ENCODE peak calls at places on chromosomes 16 and 17, in six cellular contexts. One of them, this sample, is unnamed.

GRCh38 chr17:4641297-4642195 is at the start of gene ALOX15:
- DNase-seq in CD8-positive, alpha-beta T cell: no peak
- DNase-seq in left ventricle myocardium inferior: no peak
- DNase-seq in uterus: no peak
- DNase-seq in cardiac muscle cell: no peak
- DNase-seq in brain microvascular endothelial cell: no peak
- DNase-seq in this sample: no peak

GRCh38 chr17:48100591-48101011 is 677 bp downstream of the CBX1 start:
- DNase-seq in CD8-positive, alpha-beta T cell: no peak
- DNase-seq in left ventricle myocardium inferior: peak; percentile 37
- DNase-seq in uterus: peak; percentile 62
- DNase-seq in cardiac muscle cell: peak; percentile 83
- DNase-seq in brain microvascular endothelial cell: peak; percentile 44
- DNase-seq in this sample: peak; percentile 46

GRCh38 chr17:68296217-68297140 is 5.2 kb downstream of the ARSG start:
- DNase-seq in CD8-positive, alpha-beta T cell: peak; percentile 51
- DNase-seq in left ventricle myocardium inferior: no peak
- DNase-seq in uterus: no peak
- DNase-seq in cardiac muscle cell: no peak
- DNase-seq in brain microvascular endothelial cell: no peak
- DNase-seq in this sample: no peak

GRCh38 chr17:46777943-46778915 is 40.3 kb downstream of the WNT3 start:
- DNase-seq in CD8-positive, alpha-beta T cell: no peak
- DNase-seq in left ventricle myocardium inferior: no peak
- DNase-seq in uterus: no peak
- DNase-seq in cardiac muscle cell: peak; percentile 49
- DNase-seq in brain microvascular endothelial cell: no peak
- DNase-seq in this sample: no peak

GRCh38 chr16:56643080-56643778 is 4.8 kb downstream of the MT1A start:
- DNase-seq in CD8-positive, alpha-beta T cell: peak; percentile 63
- DNase-seq in left ventricle myocardium inferior: peak; percentile 66
- DNase-seq in uterus: peak; percentile 36
- DNase-seq in cardiac muscle cell: peak; percentile 39
- DNase-seq in brain microvascular endothelial cell: no peak
- DNase-seq in this sample: peak; percentile 74

GRCh38 chr17:42180922-42181850 is at the start of gene KCNH4:
- DNase-seq in CD8-positive, alpha-beta T cell: peak; percentile 67
- DNase-seq in left ventricle myocardium inferior: peak; percentile 82
- DNase-seq in uterus: peak; percentile 54
- DNase-seq in cardiac muscle cell: peak; percentile 51
- DNase-seq in brain microvascular endothelial cell: peak; percentile 76
- DNase-seq in this sample: peak; percentile 74

GRCh38 chr16:380837-381787 is 666 bp downstream of the PGAP6 start:
- DNase-seq in CD8-positive, alpha-beta T cell: no peak
- DNase-seq in left ventricle myocardium inferior: no peak
- DNase-seq in uterus: no peak
- DNase-seq in cardiac muscle cell: peak; percentile 67
- DNase-seq in brain microvascular endothelial cell: no peak
- DNase-seq in this sample: no peak

GRCh38 chr16:391885-392335 is 5.1 kb upstream of the NME4 start:
- DNase-seq in CD8-positive, alpha-beta T cell: peak; percentile 68
- DNase-seq in left ventricle myocardium inferior: no peak
- DNase-seq in uterus: no peak
- DNase-seq in cardiac muscle cell: peak; percentile 58
- DNase-seq in brain microvascular endothelial cell: peak; percentile 73
- DNase-seq in this sample: peak; percentile 83

GRCh38 chr17:34980681-34981537 is 597 bp downstream of the LIG3 start:
- DNase-seq in CD8-positive, alpha-beta T cell: peak; percentile 54
- DNase-seq in left ventricle myocardium inferior: peak; percentile 76
- DNase-seq in uterus: peak; percentile 70
- DNase-seq in cardiac muscle cell: peak; percentile 76
- DNase-seq in brain microvascular endothelial cell: peak; percentile 71
- DNase-seq in this sample: peak; percentile 71

GRCh38 chr16:84524346-84524920 is 20.0 kb upstream of the MEAK7 start:
- DNase-seq in CD8-positive, alpha-beta T cell: no peak
- DNase-seq in left ventricle myocardium inferior: no peak
- DNase-seq in uterus: no peak
- DNase-seq in cardiac muscle cell: no peak
- DNase-seq in brain microvascular endothelial cell: no peak
- DNase-seq in this sample: no peak

GRCh38 chr16:5042574-5043171 is 8.9 kb upstream of the NAGPA start:
- DNase-seq in CD8-positive, alpha-beta T cell: no peak
- DNase-seq in left ventricle myocardium inferior: no peak
- DNase-seq in uterus: no peak
- DNase-seq in cardiac muscle cell: peak; percentile 7
- DNase-seq in brain microvascular endothelial cell: peak; percentile 24
- DNase-seq in this sample: peak; percentile 56

GRCh38 chr16:30697264-30698138 is 1.5 kb upstream of the SRCAP start:
- DNase-seq in CD8-positive, alpha-beta T cell: no peak
- DNase-seq in left ventricle myocardium inferior: no peak
- DNase-seq in uterus: no peak
- DNase-seq in cardiac muscle cell: peak; percentile 97
- DNase-seq in brain microvascular endothelial cell: no peak
- DNase-seq in this sample: peak; percentile 17

GRCh38 chr16:21314339-21314738 is 36.2 kb upstream of the CRYM start:
- DNase-seq in CD8-positive, alpha-beta T cell: no peak
- DNase-seq in left ventricle myocardium inferior: no peak
- DNase-seq in uterus: no peak
- DNase-seq in cardiac muscle cell: no peak
- DNase-seq in brain microvascular endothelial cell: no peak
- DNase-seq in this sample: no peak

GRCh38 chr17:12637745-12638651 is 27.7 kb upstream of the MYOCD start:
- DNase-seq in CD8-positive, alpha-beta T cell: no peak
- DNase-seq in left ventricle myocardium inferior: no peak
- DNase-seq in uterus: no peak
- DNase-seq in cardiac muscle cell: no peak
- DNase-seq in brain microvascular endothelial cell: no peak
- DNase-seq in this sample: no peak

GRCh38 chr16:55588799-55589198 is 22.3 kb downstream of the CAPNS2 start:
- DNase-seq in CD8-positive, alpha-beta T cell: no peak
- DNase-seq in left ventricle myocardium inferior: no peak
- DNase-seq in uterus: no peak
- DNase-seq in cardiac muscle cell: no peak
- DNase-seq in brain microvascular endothelial cell: no peak
- DNase-seq in this sample: no peak

GRCh38 chr16:57957396-57958392 is 13.2 kb downstream of the CNGB1 start:
- DNase-seq in CD8-positive, alpha-beta T cell: no peak
- DNase-seq in left ventricle myocardium inferior: no peak
- DNase-seq in uterus: no peak
- DNase-seq in cardiac muscle cell: no peak
- DNase-seq in brain microvascular endothelial cell: no peak
- DNase-seq in this sample: no peak

GRCh38 chr17:63999680-64000531 is 1.8 kb downstream of the PRR29 start:
- DNase-seq in CD8-positive, alpha-beta T cell: no peak
- DNase-seq in left ventricle myocardium inferior: no peak
- DNase-seq in uterus: peak; percentile 12
- DNase-seq in cardiac muscle cell: no peak
- DNase-seq in brain microvascular endothelial cell: no peak
- DNase-seq in this sample: no peak

GRCh38 chr17:34000639-34001038 is 254.4 kb upstream of the CCL2 start:
- DNase-seq in CD8-positive, alpha-beta T cell: no peak
- DNase-seq in left ventricle myocardium inferior: no peak
- DNase-seq in uterus: no peak
- DNase-seq in cardiac muscle cell: no peak
- DNase-seq in brain microvascular endothelial cell: no peak
- DNase-seq in this sample: no peak

GRCh38 chr16:81939164-81940067 is 71.9 kb downstream of the SDR42E1 start:
- DNase-seq in CD8-positive, alpha-beta T cell: no peak
- DNase-seq in left ventricle myocardium inferior: no peak
- DNase-seq in uterus: no peak
- DNase-seq in cardiac muscle cell: no peak
- DNase-seq in brain microvascular endothelial cell: no peak
- DNase-seq in this sample: no peak

DNA sequence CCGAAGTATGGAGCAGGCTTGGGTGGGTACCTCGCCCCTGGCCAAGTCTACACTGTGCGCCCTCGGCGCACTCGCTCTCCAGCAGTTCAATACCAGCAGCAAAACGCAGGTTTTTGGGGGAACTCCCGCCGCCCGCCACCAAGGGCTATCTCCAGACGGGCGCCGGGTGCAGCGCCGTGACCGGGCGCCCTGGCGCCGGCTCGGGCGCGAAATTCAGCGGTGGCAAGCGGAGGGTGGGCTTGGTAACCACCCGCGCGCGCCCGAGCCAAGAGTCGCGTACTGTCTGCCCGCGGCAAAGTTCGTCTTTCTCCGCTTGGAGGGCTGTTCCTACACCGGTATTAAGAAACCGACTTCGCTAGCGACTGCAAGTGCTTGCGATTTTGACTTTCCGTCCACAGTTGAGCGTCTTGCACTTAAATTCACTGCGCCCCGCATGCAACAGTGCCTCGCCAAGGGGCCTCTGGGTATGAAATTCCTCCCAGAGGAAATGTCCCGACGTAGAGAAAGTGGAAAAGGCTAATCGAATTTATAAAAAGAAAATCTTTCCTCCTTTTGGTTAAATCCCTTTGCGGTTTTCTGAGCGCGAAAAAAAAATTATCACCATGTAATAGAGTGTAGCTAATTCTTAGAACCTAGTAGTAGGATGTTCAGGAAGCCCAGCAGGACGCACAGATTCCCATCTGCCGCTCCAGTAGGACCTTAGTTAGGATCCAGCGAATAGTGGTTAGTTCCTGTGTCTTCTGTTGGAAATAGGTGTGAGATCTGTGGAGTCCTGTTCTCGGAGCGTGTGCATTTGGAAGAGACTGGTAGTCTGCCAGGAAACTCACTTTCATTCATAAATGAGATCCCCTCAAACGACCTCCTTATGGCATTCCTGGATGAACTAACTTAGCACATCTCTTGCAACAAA is 5.1 kb upstream of the SALL1 start:
- DNase-seq in CD8-positive, alpha-beta T cell: no peak
- DNase-seq in left ventricle myocardium inferior: no peak
- DNase-seq in uterus: peak; percentile 57
- DNase-seq in cardiac muscle cell: peak; percentile 62
- DNase-seq in brain microvascular endothelial cell: no peak
- DNase-seq in this sample: peak; percentile 44
- H3K4me3 ChIP-seq in CD8-positive, alpha-beta T cell: no peak overlapping the region
- H3K4me3 ChIP-seq in left ventricle myocardium inferior: peak overlapping the region; percentile 16
- H3K4me3 ChIP-seq in uterus: peak overlapping the region; percentile 69
- H3K4me3 ChIP-seq in cardiac muscle cell: peak overlapping the region; percentile 35
- H3K4me3 ChIP-seq in brain microvascular endothelial cell: peak overlapping the region; percentile 5
- H3K4me3 ChIP-seq in this sample: peak overlapping the region; percentile 48

GRCh38 chr17:77208856-77209255 is 68.1 kb downstream of the SEC14L1 start:
- DNase-seq in CD8-positive, alpha-beta T cell: no peak
- DNase-seq in left ventricle myocardium inferior: no peak
- DNase-seq in uterus: no peak
- DNase-seq in cardiac muscle cell: no peak
- DNase-seq in brain microvascular endothelial cell: no peak
- DNase-seq in this sample: peak; percentile 32

GRCh38 chr17:77209330-77209748 is 68.6 kb downstream of the SEC14L1 start:
- DNase-seq in CD8-positive, alpha-beta T cell: no peak
- DNase-seq in left ventricle myocardium inferior: no peak
- DNase-seq in uterus: no peak
- DNase-seq in cardiac muscle cell: no peak
- DNase-seq in brain microvascular endothelial cell: no peak
- DNase-seq in this sample: no peak

GRCh38 chr17:77207689-77208216 is 67.0 kb downstream of the SEC14L1 start:
- DNase-seq in CD8-positive, alpha-beta T cell: no peak
- DNase-seq in left ventricle myocardium inferior: no peak
- DNase-seq in uterus: no peak
- DNase-seq in cardiac muscle cell: no peak
- DNase-seq in brain microvascular endothelial cell: no peak
- DNase-seq in this sample: no peak

GRCh38 chr17:77206557-77206956 is 65.8 kb downstream of the SEC14L1 start:
- DNase-seq in CD8-positive, alpha-beta T cell: no peak
- DNase-seq in left ventricle myocardium inferior: no peak
- DNase-seq in uterus: no peak
- DNase-seq in cardiac muscle cell: no peak
- DNase-seq in brain microvascular endothelial cell: no peak
- DNase-seq in this sample: no peak

DNA sequence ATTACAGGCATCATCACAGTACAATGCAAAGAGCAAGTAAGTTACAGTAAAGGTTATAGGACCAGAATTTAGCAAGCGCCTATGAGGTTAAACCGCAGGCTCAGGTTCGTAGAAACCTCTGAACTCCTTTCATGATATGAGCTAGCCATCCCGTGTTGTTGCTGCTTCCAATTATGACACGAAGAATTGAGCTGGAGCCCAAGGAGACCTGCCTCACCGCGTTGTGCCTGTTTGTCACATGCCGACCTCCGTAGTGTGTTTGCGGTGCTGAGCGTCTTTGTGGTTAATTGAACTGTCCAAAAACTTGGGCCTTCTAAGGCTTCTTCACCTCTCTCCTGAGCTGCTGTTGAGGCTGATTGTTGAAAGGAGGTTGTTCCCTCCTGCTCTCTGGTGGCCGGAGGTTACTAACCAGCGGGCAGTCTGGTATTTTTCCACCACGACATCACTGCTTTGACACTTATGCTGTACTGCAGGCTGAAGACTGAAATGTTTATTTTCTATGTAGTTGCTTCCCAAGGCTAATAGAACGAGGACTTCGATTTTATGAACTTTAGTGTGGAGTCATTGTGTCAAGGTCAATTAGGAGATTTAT is 67.5 kb downstream of the SEC14L1 start:
- DNase-seq in CD8-positive, alpha-beta T cell: no peak
- DNase-seq in left ventricle myocardium inferior: no peak
- DNase-seq in uterus: peak; percentile 48
- DNase-seq in cardiac muscle cell: peak; percentile 92
- DNase-seq in brain microvascular endothelial cell: peak; percentile 41
- DNase-seq in this sample: peak; percentile 68
- TF ChIP-seq CTCF in CD8-positive, alpha-beta T cell: no peak
- TF ChIP-seq CTCF in left ventricle myocardium inferior: peak; percentile 51
- TF ChIP-seq CTCF in uterus: peak; percentile 49
- TF ChIP-seq CTCF in cardiac muscle cell: peak; percentile 24
- TF ChIP-seq CTCF in brain microvascular endothelial cell: peak; percentile 61
- TF ChIP-seq CTCF in this sample: peak; percentile 39

GRCh38 chr17:32871736-32872135 is 5.2 kb downstream of the MYO1D start:
- DNase-seq in CD8-positive, alpha-beta T cell: no peak
- DNase-seq in left ventricle myocardium inferior: no peak
- DNase-seq in uterus: no peak
- DNase-seq in cardiac muscle cell: no peak
- DNase-seq in brain microvascular endothelial cell: no peak
- DNase-seq in this sample: no peak
- H3K4me3 ChIP-seq in CD8-positive, alpha-beta T cell: no peak overlapping the region
- H3K4me3 ChIP-seq in left ventricle myocardium inferior: no peak overlapping the region
- H3K4me3 ChIP-seq in uterus: no peak overlapping the region
- H3K4me3 ChIP-seq in cardiac muscle cell: no peak overlapping the region
- H3K4me3 ChIP-seq in brain microvascular endothelial cell: no peak overlapping the region
- H3K4me3 ChIP-seq in this sample: no peak overlapping the region

DNA sequence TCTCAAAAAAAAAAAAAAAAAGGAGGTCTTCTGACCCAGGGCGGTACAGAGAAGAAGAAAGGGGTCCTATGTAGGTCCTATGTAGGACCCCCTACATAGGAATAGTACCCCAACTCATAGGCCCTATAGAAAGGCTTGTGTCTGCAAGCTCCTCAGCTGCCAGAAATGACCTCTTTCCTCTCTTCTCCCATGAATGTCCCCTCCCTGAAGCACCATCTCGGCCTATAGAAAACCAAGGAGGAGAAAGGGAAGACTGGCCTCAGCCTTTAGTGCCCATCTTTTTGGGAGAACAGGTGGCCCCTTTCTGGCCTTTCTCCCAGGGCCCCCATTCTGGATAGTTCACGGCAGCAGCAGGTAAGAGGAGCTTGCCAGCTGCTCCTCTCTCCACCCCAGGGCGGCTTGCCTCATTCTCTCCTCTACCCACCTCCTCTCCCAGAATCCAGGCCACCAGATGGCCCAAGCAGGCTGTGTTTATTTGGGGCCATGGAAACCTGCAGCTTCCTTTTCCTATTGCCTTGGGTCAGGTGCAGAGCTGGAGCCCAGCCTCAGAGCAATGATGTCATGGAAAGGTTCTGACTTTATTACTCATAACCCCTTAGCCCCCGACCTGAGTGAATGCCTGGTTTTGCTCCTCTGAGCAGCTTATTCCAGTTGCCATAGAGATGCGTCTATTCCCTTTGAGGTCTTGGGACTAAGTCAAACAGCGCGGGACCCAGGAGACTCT is 1.6 kb upstream of the MRPL58 start:
- DNase-seq in CD8-positive, alpha-beta T cell: no peak
- DNase-seq in left ventricle myocardium inferior: peak; percentile 54
- DNase-seq in uterus: peak; percentile 81
- DNase-seq in cardiac muscle cell: no peak
- DNase-seq in brain microvascular endothelial cell: no peak
- DNase-seq in this sample: peak; percentile 31
- TF ChIP-seq CTCF in CD8-positive, alpha-beta T cell: no peak
- TF ChIP-seq CTCF in left ventricle myocardium inferior: no peak
- TF ChIP-seq CTCF in uterus: peak; percentile 21
- TF ChIP-seq CTCF in cardiac muscle cell: no peak
- TF ChIP-seq CTCF in brain microvascular endothelial cell: no peak
- TF ChIP-seq CTCF in this sample: no peak